ENCODE peak calls at places on chromosomes 4 and X, in ten cellular contexts. C is H1, W is HepG2, L is IMR-90, K is right lobe of liver, M is ovary, P is A549, H is Peyer's patch, Q is heart left ventricle, N is testis. V is an unnamed sample.
A peak's percentile ranks its signal among the peaks of the same experiment; 100 is the strongest.

GRCh38 chr4:184347251-184348239 is 126.8 kb downstream of the IRF2 start:
- DNase-seq in Q (peak; percentile 73), L (peak; percentile 68), H (peak; percentile 58), P (no peak), N (peak; percentile 35), M (peak; percentile 42), C (peak; percentile 57), W (no peak), K (peak; percentile 69), V (no peak)

GRCh38 chrX:2447484-2447883 is 53.3 kb downstream of the DHRSX start:
- DNase-seq in K (no peak), H (no peak), M (no peak), C (no peak), P (no peak), L (no peak), N (no peak), W (no peak), Q (no peak), V (no peak)

GRCh38 chr4:151304755-151305154 is 20.6 kb downstream of the SH3D19 start:
- DNase-seq in H (no peak), K (no peak), C (no peak), Q (no peak), P (no peak), L (no peak), W (no peak), M (no peak), N (no peak), V (peak; percentile 29)

GRCh38 chr4:182143086-182143821 is 99.9 kb upstream of the TENM3 start:
- DNase-seq in Q (no peak), L (peak; percentile 29), N (no peak), C (no peak), M (no peak), W (no peak), K (no peak), P (no peak), H (peak; percentile 42), V (no peak)

GRCh38 chr4:1644906-1645657 is 39.0 kb downstream of the FAM53A start:
- DNase-seq in C (no peak), L (no peak), W (no peak), P (no peak), H (no peak), M (no peak), N (no peak), K (no peak), Q (peak; percentile 74), V (no peak)

GRCh38 chr4:47120783-47121182 is 89.4 kb downstream of the GABRB1 start:
- DNase-seq in P (no peak), C (no peak), K (no peak), W (no peak), N (no peak), L (no peak), Q (peak; percentile 37), H (no peak), M (no peak), V (no peak)

GRCh38 chr4:8322794-8323704 is 53.5 kb downstream of the HTRA3 start:
- DNase-seq in H (no peak), C (peak; percentile 11), M (no peak), K (no peak), Q (peak; percentile 9), W (no peak), N (no peak), P (no peak), L (no peak), V (no peak)

GRCh38 chr4:48913346-48913745 is 6.8 kb upstream of the OCIAD2 start:
- DNase-seq in Q (no peak), M (no peak), W (no peak), N (no peak), C (no peak), P (no peak), K (no peak), H (no peak), L (peak; percentile 92), V (no peak)

GRCh38 chr4:673349-674091 is 556 bp downstream of the ATP5ME start:
- DNase-seq in Q (peak; percentile 66), M (no peak), H (peak; percentile 80), L (no peak), K (no peak), P (no peak), W (peak; percentile 46), C (no peak), N (peak; percentile 46), V (no peak)

GRCh38 chr4:157291071-157291470 is 70.5 kb downstream of the GRIA2 start:
- DNase-seq in H (no peak), L (no peak), W (no peak), K (no peak), N (no peak), Q (no peak), C (no peak), M (no peak), P (no peak), V (no peak)

GRCh38 chrX:71636438-71637252 is 18.3 kb upstream of the CXCR3 start:
- DNase-seq in K (no peak), C (no peak), Q (peak; percentile 41), P (no peak), W (no peak), N (no peak), L (no peak), H (no peak), M (no peak), V (no peak)

GRCh38 chrX:40083979-40084359 is 13.8 kb downstream of the BCOR start:
- DNase-seq in N (no peak), Q (no peak), K (peak; percentile 50), P (no peak), M (no peak), W (no peak), C (no peak), L (no peak), H (no peak), V (no peak)
- TF ChIP-seq POLR2A in N (no peak), Q (no peak), K (no peak), P (no peak), M (no peak), W (no peak), C (no peak), L (no peak), H (no peak), V (no peak)

DNA sequence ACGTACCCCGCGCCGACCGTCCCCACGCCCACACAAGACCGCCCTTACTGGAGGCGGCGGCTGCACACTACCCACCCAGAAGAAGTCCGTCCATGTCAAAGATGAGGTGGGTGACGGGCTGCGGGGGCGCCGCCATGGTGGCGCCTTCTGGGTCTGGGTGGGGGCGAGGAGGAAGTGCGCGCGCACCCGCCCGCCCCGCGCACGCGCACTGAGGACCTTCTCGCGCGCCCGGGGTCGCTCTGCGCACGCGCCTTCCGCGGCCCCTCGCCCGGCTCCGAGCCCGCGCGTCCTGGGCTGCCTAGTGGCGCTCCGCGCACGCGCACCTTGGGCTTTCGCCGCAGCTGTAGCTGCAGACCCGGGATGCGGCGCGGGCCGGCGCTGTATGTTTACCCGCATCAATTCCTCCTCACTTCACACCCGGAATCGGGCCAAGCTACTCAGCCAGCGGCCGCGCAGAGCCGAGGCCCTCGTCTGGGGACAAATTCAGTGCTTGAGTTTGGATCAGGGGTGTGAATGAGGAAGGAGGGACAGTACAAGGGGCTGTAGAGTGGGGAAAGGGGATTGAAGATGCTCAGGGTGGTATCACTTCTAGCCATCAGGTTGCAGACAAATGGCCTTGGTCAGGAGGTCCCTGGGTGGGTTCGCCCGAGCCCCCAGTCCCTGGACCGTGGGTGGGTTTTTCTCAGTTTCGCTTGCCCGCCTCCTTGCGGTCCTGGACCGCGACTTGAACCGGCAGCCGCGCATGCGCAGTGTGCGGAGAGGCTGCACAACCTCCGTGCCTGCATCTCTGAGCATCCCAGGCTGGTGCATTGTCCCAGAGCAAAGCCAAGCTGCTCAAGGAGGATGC is at the start of gene PUDP:
- DNase-seq in Q (peak; percentile 92), H (peak; percentile 86), M (peak; percentile 89), C (peak; percentile 81), W (peak; percentile 57), L (peak; percentile 83), P (peak; percentile 73), K (peak; percentile 94), N (peak; percentile 86), V (no peak)
- TF ChIP-seq POLR2A in Q (peak; percentile 45), H (peak; percentile 24), M (peak; percentile 65), C (no peak), W (peak; percentile 54), L (peak; percentile 48), P (peak; percentile 28), K (peak; percentile 64), N (no peak), V (no peak)

GRCh38 chrX:38048886-38049285 is 42.5 kb downstream of the SYTL5 start:
- DNase-seq in M (no peak), C (no peak), P (no peak), N (no peak), Q (no peak), L (no peak), K (no peak), W (no peak), H (no peak), V (no peak)

GRCh38 chrX:38045697-38046096 is 39.3 kb downstream of the SYTL5 start:
- DNase-seq in C (no peak), W (no peak), L (no peak), M (no peak), H (no peak), P (no peak), N (peak; percentile 14), Q (no peak), K (no peak), V (no peak)

GRCh38 chrX:38041237-38041636 is 34.9 kb downstream of the SYTL5 start:
- DNase-seq in H (no peak), C (no peak), W (peak; percentile 0), N (no peak), K (no peak), Q (no peak), M (no peak), L (no peak), P (no peak), V (no peak)

GRCh38 chrX:38044682-38045081 is 38.3 kb downstream of the SYTL5 start:
- DNase-seq in L (no peak), H (no peak), K (no peak), M (no peak), N (no peak), W (no peak), P (no peak), C (no peak), Q (no peak), V (no peak)
- TF ChIP-seq POLR2A in L (no peak), H (no peak), K (no peak), M (no peak), N (no peak), W (no peak), P (no peak), C (no peak), Q (no peak), V (no peak)

DNA sequence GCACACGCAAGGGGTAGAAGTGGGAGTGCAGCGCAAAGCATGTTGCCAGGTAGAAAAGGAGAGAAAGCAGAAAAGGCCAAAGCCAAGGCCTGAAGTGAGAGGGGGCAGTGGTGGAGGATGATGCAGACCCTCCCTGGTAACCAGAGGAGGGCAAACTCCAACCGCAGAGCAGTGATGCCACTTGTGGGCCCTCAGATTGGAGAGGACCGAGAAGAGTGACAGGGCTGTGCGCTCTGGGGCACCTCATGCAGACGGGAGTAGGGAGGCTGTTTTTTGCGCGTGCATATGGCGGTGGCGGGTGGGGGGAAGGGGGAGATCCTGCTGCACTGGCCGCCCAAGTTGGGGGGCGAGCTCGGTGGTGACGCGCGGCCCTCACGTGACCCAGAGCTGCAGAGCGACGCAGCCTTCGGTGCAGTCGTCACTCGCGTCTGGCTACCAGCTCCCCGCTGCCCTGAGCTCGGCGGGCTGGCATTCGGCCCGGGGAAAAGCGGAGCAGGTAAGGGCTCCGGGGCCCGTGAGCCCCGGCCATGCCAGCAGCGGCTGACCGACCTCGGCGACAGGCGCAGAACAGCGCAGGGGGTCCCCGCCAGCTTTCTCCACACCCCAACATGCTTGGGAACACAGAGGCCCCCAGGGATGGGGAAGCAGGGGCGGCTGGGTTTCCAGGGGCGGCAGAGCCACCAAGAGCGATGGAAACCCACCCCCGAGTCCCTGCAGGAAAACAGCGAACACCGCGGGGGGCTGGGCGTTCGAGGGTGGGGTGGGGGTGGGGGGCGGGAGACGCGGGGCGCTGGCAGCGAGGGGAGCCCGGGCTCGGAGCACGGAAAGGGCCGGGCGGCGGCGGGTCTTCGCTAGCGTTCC is at the start of gene BEX3:
- DNase-seq in P (peak; percentile 48), L (peak; percentile 59), W (peak; percentile 24), M (peak; percentile 71), K (peak; percentile 69), N (peak; percentile 68), H (peak; percentile 53), Q (peak; percentile 53), C (peak; percentile 70), V (no peak)
- TF ChIP-seq POLR2A in P (peak; percentile 70), L (peak; percentile 80), W (no peak), M (peak; percentile 66), K (peak; percentile 58), N (no peak), H (no peak), Q (peak; percentile 43), C (peak; percentile 85), V (no peak)